ENCODE peak calls at places on chromosomes 2 and 18, in nine cellular contexts. A, B, R, Q, E, T, L, D and H are unnamed samples.

GRCh38 chr2:128423788-128424165 is 105.1 kb upstream of the HS6ST1 start:
- DNase-seq in A (no peak), B (no peak), R (no peak), Q (no peak), E (no peak), T (no peak), L (no peak), D (no peak), H (no peak)

GRCh38 chr2:100422320-100422719 is 4.9 kb upstream of the CHST10 start:
- DNase-seq in A (no peak), B (peak), R (peak), Q (peak), E (no peak), T (no peak), L (peak), D (peak), H (no peak)

GRCh38 chr18:29651121-29651675 is 1391.3 kb downstream of the DSC3 start:
- DNase-seq in A (no peak), B (no peak), R (peak), Q (no peak), E (no peak), T (no peak), L (no peak), D (peak), H (no peak)

GRCh38 chr2:222731183-222731582 is 59.7 kb downstream of the MOGAT1 start:
- DNase-seq in A (no peak), B (no peak), R (peak), Q (no peak), E (no peak), T (no peak), L (no peak), D (peak), H (no peak)

GRCh38 chr2:38037757-38038615 is 38.0 kb downstream of the CYP1B1 start:
- DNase-seq in A (no peak), B (no peak), R (peak), Q (peak), E (peak), T (no peak), L (peak), D (peak), H (peak)

GRCh38 chr2:12486205-12487118 is 230.3 kb upstream of the TRIB2 start:
- DNase-seq in A (no peak), B (no peak), R (no peak), Q (no peak), E (no peak), T (no peak), L (no peak), D (peak), H (no peak)

GRCh38 chr2:127516031-127516430 is 10.3 kb downstream of the IWS1 start:
- DNase-seq in A (no peak), B (no peak), R (peak), Q (peak), E (no peak), T (no peak), L (no peak), D (peak), H (no peak)

GRCh38 chr2:133334923-133335322 is 233.3 kb downstream of the NCKAP5 start:
- DNase-seq in A (no peak), B (no peak), R (no peak), Q (no peak), E (no peak), T (no peak), L (no peak), D (no peak), H (no peak)

GRCh38 chr18:45879681-45880655 is 54.5 kb downstream of the SIGLEC15 start:
- DNase-seq in A (peak), B (peak), R (peak), Q (peak), E (peak), T (peak), L (peak), D (peak), H (peak)